ENCODE peak calls at places on chromosomes 13 and 19, in nine cellular contexts. One of them, this sample, is unnamed.

GRCh38 chr19:347946-348861 is 3.6 kb upstream of the MIER2 start:
- DNase-seq in HCEC 1CT: no peak
- DNase-seq in mesothelial cell of epicardium: no peak
- DNase-seq in NCI-H187: no peak
- DNase-seq in cardiac fibroblast: peak; percentile 7
- DNase-seq in Peyer's patch: no peak
- DNase-seq in stimulated activated CD4-positive, alpha-beta T cell treated with anti-CD3 and anti-CD28 coated beads, Interleukin-4, amount 100 ng/mL, for 24 hours: no peak
- DNase-seq in Ammon's horn: no peak
- DNase-seq in activated CD8-positive, alpha-beta memory T cell treated with anti-CD3 and anti-CD28 coated beads for 1 hour: no peak
- DNase-seq in this sample: no peak

GRCh38 chr13:38538412-38538811 is 148.5 kb upstream of the FREM2 start:
- DNase-seq in HCEC 1CT: no peak
- DNase-seq in mesothelial cell of epicardium: no peak
- DNase-seq in NCI-H187: no peak
- DNase-seq in cardiac fibroblast: no peak
- DNase-seq in Peyer's patch: no peak
- DNase-seq in stimulated activated CD4-positive, alpha-beta T cell treated with anti-CD3 and anti-CD28 coated beads, Interleukin-4, amount 100 ng/mL, for 24 hours: no peak
- DNase-seq in Ammon's horn: no peak
- DNase-seq in activated CD8-positive, alpha-beta memory T cell treated with anti-CD3 and anti-CD28 coated beads for 1 hour: no peak
- DNase-seq in this sample: no peak

GRCh38 chr13:88068316-88068715 is 397.1 kb downstream of the SLITRK5 start:
- DNase-seq in HCEC 1CT: peak; percentile 42
- DNase-seq in mesothelial cell of epicardium: no peak
- DNase-seq in NCI-H187: no peak
- DNase-seq in cardiac fibroblast: no peak
- DNase-seq in Peyer's patch: no peak
- DNase-seq in stimulated activated CD4-positive, alpha-beta T cell treated with anti-CD3 and anti-CD28 coated beads, Interleukin-4, amount 100 ng/mL, for 24 hours: no peak
- DNase-seq in Ammon's horn: no peak
- DNase-seq in activated CD8-positive, alpha-beta memory T cell treated with anti-CD3 and anti-CD28 coated beads for 1 hour: no peak
- DNase-seq in this sample: no peak

GRCh38 chr19:10566658-10567410 is 1.0 kb upstream of the KRI1 start:
- DNase-seq in HCEC 1CT: no peak
- DNase-seq in mesothelial cell of epicardium: no peak
- DNase-seq in NCI-H187: no peak
- DNase-seq in cardiac fibroblast: no peak
- DNase-seq in Peyer's patch: peak; percentile 73
- DNase-seq in stimulated activated CD4-positive, alpha-beta T cell treated with anti-CD3 and anti-CD28 coated beads, Interleukin-4, amount 100 ng/mL, for 24 hours: peak; percentile 50
- DNase-seq in Ammon's horn: no peak
- DNase-seq in activated CD8-positive, alpha-beta memory T cell treated with anti-CD3 and anti-CD28 coated beads for 1 hour: peak; percentile 33
- DNase-seq in this sample: no peak

GRCh38 chr19:17183858-17184271 is 31.3 kb upstream of the USE1 start:
- DNase-seq in HCEC 1CT: no peak
- DNase-seq in mesothelial cell of epicardium: no peak
- DNase-seq in NCI-H187: no peak
- DNase-seq in cardiac fibroblast: no peak
- DNase-seq in Peyer's patch: peak; percentile 40
- DNase-seq in stimulated activated CD4-positive, alpha-beta T cell treated with anti-CD3 and anti-CD28 coated beads, Interleukin-4, amount 100 ng/mL, for 24 hours: peak; percentile 24
- DNase-seq in Ammon's horn: no peak
- DNase-seq in activated CD8-positive, alpha-beta memory T cell treated with anti-CD3 and anti-CD28 coated beads for 1 hour: no peak
- DNase-seq in this sample: no peak

GRCh38 chr13:40331802-40332201 is 334.6 kb downstream of the FOXO1 start:
- DNase-seq in HCEC 1CT: no peak
- DNase-seq in mesothelial cell of epicardium: no peak
- DNase-seq in NCI-H187: no peak
- DNase-seq in cardiac fibroblast: no peak
- DNase-seq in Peyer's patch: no peak
- DNase-seq in stimulated activated CD4-positive, alpha-beta T cell treated with anti-CD3 and anti-CD28 coated beads, Interleukin-4, amount 100 ng/mL, for 24 hours: no peak
- DNase-seq in Ammon's horn: no peak
- DNase-seq in activated CD8-positive, alpha-beta memory T cell treated with anti-CD3 and anti-CD28 coated beads for 1 hour: no peak
- DNase-seq in this sample: no peak

GRCh38 chr19:900302-901111 is 7.2 kb downstream of the RNU6-9 start:
- DNase-seq in HCEC 1CT: no peak
- DNase-seq in mesothelial cell of epicardium: no peak
- DNase-seq in NCI-H187: no peak
- DNase-seq in cardiac fibroblast: no peak
- DNase-seq in Peyer's patch: no peak
- DNase-seq in stimulated activated CD4-positive, alpha-beta T cell treated with anti-CD3 and anti-CD28 coated beads, Interleukin-4, amount 100 ng/mL, for 24 hours: no peak
- DNase-seq in Ammon's horn: no peak
- DNase-seq in activated CD8-positive, alpha-beta memory T cell treated with anti-CD3 and anti-CD28 coated beads for 1 hour: no peak
- DNase-seq in this sample: no peak

GRCh38 chr19:55494172-55494761 is 6.0 kb downstream of the SSC5D start:
- DNase-seq in HCEC 1CT: no peak
- DNase-seq in mesothelial cell of epicardium: no peak
- DNase-seq in NCI-H187: no peak
- DNase-seq in cardiac fibroblast: peak; percentile 94
- DNase-seq in Peyer's patch: no peak
- DNase-seq in stimulated activated CD4-positive, alpha-beta T cell treated with anti-CD3 and anti-CD28 coated beads, Interleukin-4, amount 100 ng/mL, for 24 hours: no peak
- DNase-seq in Ammon's horn: no peak
- DNase-seq in activated CD8-positive, alpha-beta memory T cell treated with anti-CD3 and anti-CD28 coated beads for 1 hour: no peak
- DNase-seq in this sample: no peak

GRCh38 chr13:109281823-109282239 is 504.6 kb downstream of the IRS2 start:
- DNase-seq in HCEC 1CT: no peak
- DNase-seq in mesothelial cell of epicardium: no peak
- DNase-seq in NCI-H187: no peak
- DNase-seq in cardiac fibroblast: no peak
- DNase-seq in Peyer's patch: no peak
- DNase-seq in stimulated activated CD4-positive, alpha-beta T cell treated with anti-CD3 and anti-CD28 coated beads, Interleukin-4, amount 100 ng/mL, for 24 hours: no peak
- DNase-seq in Ammon's horn: no peak
- DNase-seq in activated CD8-positive, alpha-beta memory T cell treated with anti-CD3 and anti-CD28 coated beads for 1 hour: no peak
- DNase-seq in this sample: no peak

GRCh38 chr13:98033277-98034247 is 80.1 kb downstream of the IPO5 start:
- DNase-seq in HCEC 1CT: peak; percentile 55
- DNase-seq in mesothelial cell of epicardium: no peak
- DNase-seq in NCI-H187: no peak
- DNase-seq in cardiac fibroblast: peak; percentile 78
- DNase-seq in Peyer's patch: no peak
- DNase-seq in stimulated activated CD4-positive, alpha-beta T cell treated with anti-CD3 and anti-CD28 coated beads, Interleukin-4, amount 100 ng/mL, for 24 hours: no peak
- DNase-seq in Ammon's horn: peak; percentile 58
- DNase-seq in activated CD8-positive, alpha-beta memory T cell treated with anti-CD3 and anti-CD28 coated beads for 1 hour: no peak
- DNase-seq in this sample: peak; percentile 51

GRCh38 chr19:44345969-44346368 is 10.5 kb downstream of the ZNF112 start:
- DNase-seq in HCEC 1CT: no peak
- DNase-seq in mesothelial cell of epicardium: no peak
- DNase-seq in NCI-H187: no peak
- DNase-seq in cardiac fibroblast: no peak
- DNase-seq in Peyer's patch: no peak
- DNase-seq in stimulated activated CD4-positive, alpha-beta T cell treated with anti-CD3 and anti-CD28 coated beads, Interleukin-4, amount 100 ng/mL, for 24 hours: no peak
- DNase-seq in Ammon's horn: peak; percentile 72
- DNase-seq in activated CD8-positive, alpha-beta memory T cell treated with anti-CD3 and anti-CD28 coated beads for 1 hour: no peak
- DNase-seq in this sample: no peak

GRCh38 chr13:29852464-29853054 is 2.1 kb upstream of the UBL3 start:
- DNase-seq in HCEC 1CT: no peak
- DNase-seq in mesothelial cell of epicardium: no peak
- DNase-seq in NCI-H187: no peak
- DNase-seq in cardiac fibroblast: no peak
- DNase-seq in Peyer's patch: no peak
- DNase-seq in stimulated activated CD4-positive, alpha-beta T cell treated with anti-CD3 and anti-CD28 coated beads, Interleukin-4, amount 100 ng/mL, for 24 hours: no peak
- DNase-seq in Ammon's horn: no peak
- DNase-seq in activated CD8-positive, alpha-beta memory T cell treated with anti-CD3 and anti-CD28 coated beads for 1 hour: no peak
- DNase-seq in this sample: no peak

GRCh38 chr19:54231077-54231931 is 8.5 kb upstream of the LILRB3 start:
- DNase-seq in HCEC 1CT: peak; percentile 59
- DNase-seq in mesothelial cell of epicardium: peak; percentile 94
- DNase-seq in NCI-H187: peak; percentile 85
- DNase-seq in cardiac fibroblast: peak; percentile 89
- DNase-seq in Peyer's patch: peak; percentile 77
- DNase-seq in stimulated activated CD4-positive, alpha-beta T cell treated with anti-CD3 and anti-CD28 coated beads, Interleukin-4, amount 100 ng/mL, for 24 hours: peak; percentile 91
- DNase-seq in Ammon's horn: peak; percentile 90
- DNase-seq in activated CD8-positive, alpha-beta memory T cell treated with anti-CD3 and anti-CD28 coated beads for 1 hour: peak; percentile 80
- DNase-seq in this sample: peak; percentile 32

GRCh38 chr19:5914946-5915781 is 1.1 kb downstream of the CAPS start:
- DNase-seq in HCEC 1CT: no peak
- DNase-seq in mesothelial cell of epicardium: no peak
- DNase-seq in NCI-H187: no peak
- DNase-seq in cardiac fibroblast: no peak
- DNase-seq in Peyer's patch: no peak
- DNase-seq in stimulated activated CD4-positive, alpha-beta T cell treated with anti-CD3 and anti-CD28 coated beads, Interleukin-4, amount 100 ng/mL, for 24 hours: no peak
- DNase-seq in Ammon's horn: no peak
- DNase-seq in activated CD8-positive, alpha-beta memory T cell treated with anti-CD3 and anti-CD28 coated beads for 1 hour: no peak
- DNase-seq in this sample: no peak

GRCh38 chr13:37049810-37050209 is 9.7 kb downstream of the SUPT20H start:
- DNase-seq in HCEC 1CT: no peak
- DNase-seq in mesothelial cell of epicardium: no peak
- DNase-seq in NCI-H187: no peak
- DNase-seq in cardiac fibroblast: no peak
- DNase-seq in Peyer's patch: no peak
- DNase-seq in stimulated activated CD4-positive, alpha-beta T cell treated with anti-CD3 and anti-CD28 coated beads, Interleukin-4, amount 100 ng/mL, for 24 hours: no peak
- DNase-seq in Ammon's horn: no peak
- DNase-seq in activated CD8-positive, alpha-beta memory T cell treated with anti-CD3 and anti-CD28 coated beads for 1 hour: no peak
- DNase-seq in this sample: no peak

GRCh38 chr13:90541346-90541745 is 806.1 kb upstream of the MIR17HG start:
- DNase-seq in HCEC 1CT: no peak
- DNase-seq in mesothelial cell of epicardium: no peak
- DNase-seq in NCI-H187: no peak
- DNase-seq in cardiac fibroblast: no peak
- DNase-seq in Peyer's patch: no peak
- DNase-seq in stimulated activated CD4-positive, alpha-beta T cell treated with anti-CD3 and anti-CD28 coated beads, Interleukin-4, amount 100 ng/mL, for 24 hours: no peak
- DNase-seq in Ammon's horn: no peak
- DNase-seq in activated CD8-positive, alpha-beta memory T cell treated with anti-CD3 and anti-CD28 coated beads for 1 hour: no peak
- DNase-seq in this sample: no peak

GRCh38 chr13:47289578-47289977 is 392.7 kb upstream of the HTR2A start:
- DNase-seq in HCEC 1CT: no peak
- DNase-seq in mesothelial cell of epicardium: no peak
- DNase-seq in NCI-H187: no peak
- DNase-seq in cardiac fibroblast: no peak
- DNase-seq in Peyer's patch: no peak
- DNase-seq in stimulated activated CD4-positive, alpha-beta T cell treated with anti-CD3 and anti-CD28 coated beads, Interleukin-4, amount 100 ng/mL, for 24 hours: no peak
- DNase-seq in Ammon's horn: no peak
- DNase-seq in activated CD8-positive, alpha-beta memory T cell treated with anti-CD3 and anti-CD28 coated beads for 1 hour: no peak
- DNase-seq in this sample: no peak

GRCh38 chr19:4988770-4989251 is 19.9 kb downstream of the KDM4B start:
- DNase-seq in HCEC 1CT: peak; percentile 47
- DNase-seq in mesothelial cell of epicardium: no peak
- DNase-seq in NCI-H187: no peak
- DNase-seq in cardiac fibroblast: peak; percentile 70
- DNase-seq in Peyer's patch: no peak
- DNase-seq in stimulated activated CD4-positive, alpha-beta T cell treated with anti-CD3 and anti-CD28 coated beads, Interleukin-4, amount 100 ng/mL, for 24 hours: no peak
- DNase-seq in Ammon's horn: peak; percentile 22
- DNase-seq in activated CD8-positive, alpha-beta memory T cell treated with anti-CD3 and anti-CD28 coated beads for 1 hour: no peak
- DNase-seq in this sample: no peak

GRCh38 chr19:13051581-13052165 is 51.0 kb downstream of the LYL1 start:
- DNase-seq in HCEC 1CT: peak; percentile 14
- DNase-seq in mesothelial cell of epicardium: peak; percentile 81
- DNase-seq in NCI-H187: peak; percentile 58
- DNase-seq in cardiac fibroblast: peak; percentile 52
- DNase-seq in Peyer's patch: peak; percentile 22
- DNase-seq in stimulated activated CD4-positive, alpha-beta T cell treated with anti-CD3 and anti-CD28 coated beads, Interleukin-4, amount 100 ng/mL, for 24 hours: peak; percentile 19
- DNase-seq in Ammon's horn: no peak
- DNase-seq in activated CD8-positive, alpha-beta memory T cell treated with anti-CD3 and anti-CD28 coated beads for 1 hour: no peak
- DNase-seq in this sample: no peak

GRCh38 chr13:45372189-45373115 is 31.5 kb upstream of the TPT1 start:
- DNase-seq in HCEC 1CT: no peak
- DNase-seq in mesothelial cell of epicardium: no peak
- DNase-seq in NCI-H187: no peak
- DNase-seq in cardiac fibroblast: no peak
- DNase-seq in Peyer's patch: no peak
- DNase-seq in stimulated activated CD4-positive, alpha-beta T cell treated with anti-CD3 and anti-CD28 coated beads, Interleukin-4, amount 100 ng/mL, for 24 hours: no peak
- DNase-seq in Ammon's horn: no peak
- DNase-seq in activated CD8-positive, alpha-beta memory T cell treated with anti-CD3 and anti-CD28 coated beads for 1 hour: no peak
- DNase-seq in this sample: no peak

GRCh38 chr19:41265376-41266153 is 1.4 kb downstream of the HNRNPUL1 start:
- DNase-seq in HCEC 1CT: peak; percentile 14
- DNase-seq in mesothelial cell of epicardium: peak; percentile 42
- DNase-seq in NCI-H187: no peak
- DNase-seq in cardiac fibroblast: peak; percentile 31
- DNase-seq in Peyer's patch: peak; percentile 26
- DNase-seq in stimulated activated CD4-positive, alpha-beta T cell treated with anti-CD3 and anti-CD28 coated beads, Interleukin-4, amount 100 ng/mL, for 24 hours: no peak
- DNase-seq in Ammon's horn: no peak
- DNase-seq in activated CD8-positive, alpha-beta memory T cell treated with anti-CD3 and anti-CD28 coated beads for 1 hour: no peak
- DNase-seq in this sample: no peak

GRCh38 chr13:101146101-101146898 is 270.0 kb downstream of the NALCN start:
- DNase-seq in HCEC 1CT: no peak
- DNase-seq in mesothelial cell of epicardium: no peak
- DNase-seq in NCI-H187: no peak
- DNase-seq in cardiac fibroblast: no peak
- DNase-seq in Peyer's patch: no peak
- DNase-seq in stimulated activated CD4-positive, alpha-beta T cell treated with anti-CD3 and anti-CD28 coated beads, Interleukin-4, amount 100 ng/mL, for 24 hours: no peak
- DNase-seq in Ammon's horn: no peak
- DNase-seq in activated CD8-positive, alpha-beta memory T cell treated with anti-CD3 and anti-CD28 coated beads for 1 hour: no peak
- DNase-seq in this sample: no peak

GRCh38 chr13:96172066-96172465 is 82.2 kb downstream of the HS6ST3 start:
- DNase-seq in HCEC 1CT: no peak
- DNase-seq in mesothelial cell of epicardium: no peak
- DNase-seq in NCI-H187: no peak
- DNase-seq in cardiac fibroblast: no peak
- DNase-seq in Peyer's patch: no peak
- DNase-seq in stimulated activated CD4-positive, alpha-beta T cell treated with anti-CD3 and anti-CD28 coated beads, Interleukin-4, amount 100 ng/mL, for 24 hours: no peak
- DNase-seq in Ammon's horn: no peak
- DNase-seq in activated CD8-positive, alpha-beta memory T cell treated with anti-CD3 and anti-CD28 coated beads for 1 hour: no peak
- DNase-seq in this sample: no peak

GRCh38 chr19:47239152-47239551 is 8.2 kb upstream of the BBC3 start:
- DNase-seq in HCEC 1CT: peak; percentile 15
- DNase-seq in mesothelial cell of epicardium: no peak
- DNase-seq in NCI-H187: no peak
- DNase-seq in cardiac fibroblast: no peak
- DNase-seq in Peyer's patch: no peak
- DNase-seq in stimulated activated CD4-positive, alpha-beta T cell treated with anti-CD3 and anti-CD28 coated beads, Interleukin-4, amount 100 ng/mL, for 24 hours: no peak
- DNase-seq in Ammon's horn: no peak
- DNase-seq in activated CD8-positive, alpha-beta memory T cell treated with anti-CD3 and anti-CD28 coated beads for 1 hour: no peak
- DNase-seq in this sample: no peak

GRCh38 chr19:50467566-50467965 is 8.7 kb upstream of the EMC10 start:
- DNase-seq in HCEC 1CT: no peak
- DNase-seq in mesothelial cell of epicardium: no peak
- DNase-seq in NCI-H187: no peak
- DNase-seq in cardiac fibroblast: no peak
- DNase-seq in Peyer's patch: no peak
- DNase-seq in stimulated activated CD4-positive, alpha-beta T cell treated with anti-CD3 and anti-CD28 coated beads, Interleukin-4, amount 100 ng/mL, for 24 hours: no peak
- DNase-seq in Ammon's horn: no peak
- DNase-seq in activated CD8-positive, alpha-beta memory T cell treated with anti-CD3 and anti-CD28 coated beads for 1 hour: no peak
- DNase-seq in this sample: no peak

GRCh38 chr13:98207411-98207810 is 30.3 kb upstream of the RNF113B start:
- DNase-seq in HCEC 1CT: no peak
- DNase-seq in mesothelial cell of epicardium: no peak
- DNase-seq in NCI-H187: no peak
- DNase-seq in cardiac fibroblast: no peak
- DNase-seq in Peyer's patch: no peak
- DNase-seq in stimulated activated CD4-positive, alpha-beta T cell treated with anti-CD3 and anti-CD28 coated beads, Interleukin-4, amount 100 ng/mL, for 24 hours: no peak
- DNase-seq in Ammon's horn: no peak
- DNase-seq in activated CD8-positive, alpha-beta memory T cell treated with anti-CD3 and anti-CD28 coated beads for 1 hour: no peak
- DNase-seq in this sample: no peak

GRCh38 chr13:66071608-66072007 is 1158.5 kb downstream of the PCDH9 start:
- DNase-seq in HCEC 1CT: no peak
- DNase-seq in mesothelial cell of epicardium: no peak
- DNase-seq in NCI-H187: no peak
- DNase-seq in cardiac fibroblast: no peak
- DNase-seq in Peyer's patch: no peak
- DNase-seq in stimulated activated CD4-positive, alpha-beta T cell treated with anti-CD3 and anti-CD28 coated beads, Interleukin-4, amount 100 ng/mL, for 24 hours: no peak
- DNase-seq in Ammon's horn: no peak
- DNase-seq in activated CD8-positive, alpha-beta memory T cell treated with anti-CD3 and anti-CD28 coated beads for 1 hour: no peak
- DNase-seq in this sample: no peak

GRCh38 chr13:20566424-20566916 is 487 bp upstream of the IFT88 start:
- DNase-seq in HCEC 1CT: peak; percentile 77
- DNase-seq in mesothelial cell of epicardium: no peak
- DNase-seq in NCI-H187: peak; percentile 21
- DNase-seq in cardiac fibroblast: no peak
- DNase-seq in Peyer's patch: no peak
- DNase-seq in stimulated activated CD4-positive, alpha-beta T cell treated with anti-CD3 and anti-CD28 coated beads, Interleukin-4, amount 100 ng/mL, for 24 hours: no peak
- DNase-seq in Ammon's horn: no peak
- DNase-seq in activated CD8-positive, alpha-beta memory T cell treated with anti-CD3 and anti-CD28 coated beads for 1 hour: no peak
- DNase-seq in this sample: peak; percentile 43

GRCh38 chr19:39544201-39544903 is 4.4 kb upstream of the EID2 start:
- DNase-seq in HCEC 1CT: no peak
- DNase-seq in mesothelial cell of epicardium: no peak
- DNase-seq in NCI-H187: no peak
- DNase-seq in cardiac fibroblast: peak; percentile 24
- DNase-seq in Peyer's patch: no peak
- DNase-seq in stimulated activated CD4-positive, alpha-beta T cell treated with anti-CD3 and anti-CD28 coated beads, Interleukin-4, amount 100 ng/mL, for 24 hours: no peak
- DNase-seq in Ammon's horn: no peak
- DNase-seq in activated CD8-positive, alpha-beta memory T cell treated with anti-CD3 and anti-CD28 coated beads for 1 hour: no peak
- DNase-seq in this sample: no peak

GRCh38 chr19:1004803-1005664 is 4.8 kb downstream of the GRIN3B start:
- DNase-seq in HCEC 1CT: no peak
- DNase-seq in mesothelial cell of epicardium: no peak
- DNase-seq in NCI-H187: no peak
- DNase-seq in cardiac fibroblast: no peak
- DNase-seq in Peyer's patch: no peak
- DNase-seq in stimulated activated CD4-positive, alpha-beta T cell treated with anti-CD3 and anti-CD28 coated beads, Interleukin-4, amount 100 ng/mL, for 24 hours: no peak
- DNase-seq in Ammon's horn: no peak
- DNase-seq in activated CD8-positive, alpha-beta memory T cell treated with anti-CD3 and anti-CD28 coated beads for 1 hour: no peak
- DNase-seq in this sample: no peak

GRCh38 chr19:58021541-58022282 is 12.1 kb upstream of the ZSCAN1 start:
- DNase-seq in HCEC 1CT: no peak
- DNase-seq in mesothelial cell of epicardium: no peak
- DNase-seq in NCI-H187: peak; percentile 40
- DNase-seq in cardiac fibroblast: peak; percentile 48
- DNase-seq in Peyer's patch: peak; percentile 25
- DNase-seq in stimulated activated CD4-positive, alpha-beta T cell treated with anti-CD3 and anti-CD28 coated beads, Interleukin-4, amount 100 ng/mL, for 24 hours: peak; percentile 31
- DNase-seq in Ammon's horn: peak; percentile 89
- DNase-seq in activated CD8-positive, alpha-beta memory T cell treated with anti-CD3 and anti-CD28 coated beads for 1 hour: peak; percentile 11
- DNase-seq in this sample: no peak